ENCODE peak calls at places on chromosomes 4 and X, in ten cellular contexts. I is left kidney; V is cardiac muscle cell; A is stimulated activated CD8-positive, alpha-beta memory T cell treated with anti-CD3 and anti-CD28 coated beads, Interleukin-7, amount 100 ng/mL, for 1 hour; P is uterus; T is memory B cell; E is ELF-1; C is stimulated activated naive CD4-positive, alpha-beta T cell; U is naive thymus-derived CD4-positive, alpha-beta T cell; G is HEK293T. X is an unnamed sample.

GRCh38 chr4:85715996-85716737 is 241.2 kb downstream of the ARHGAP24 start:
- DNase-seq in I (no peak), V (peak; percentile 69), A (no peak), P (no peak), T (no peak), E (no peak), C (no peak), U (no peak), G (no peak), X (no peak)

GRCh38 chr4:186104114-186104894 is at the start of gene FAM149A:
- DNase-seq in I (peak; percentile 76), V (peak; percentile 14), A (peak; percentile 24), P (peak; percentile 51), T (peak; percentile 39), E (peak; percentile 35), C (peak; percentile 39), U (peak; percentile 43), G (peak; percentile 22), X (peak; percentile 44)

GRCh38 chrX:110082156-110082555 is 79.2 kb downstream of the TMEM164 start:
- DNase-seq in I (no peak), V (peak; percentile 94), A (no peak), P (no peak), T (no peak), E (no peak), C (no peak), U (no peak), G (no peak), X (no peak)

GRCh38 chr4:81870275-81870674 is 398.6 kb upstream of the RASGEF1B start:
- DNase-seq in I (no peak), V (no peak), A (no peak), P (no peak), T (no peak), E (no peak), C (no peak), U (no peak), G (no peak), X (no peak)

GRCh38 chr4:174503079-174503724 is 19.1 kb downstream of the HPGD start:
- DNase-seq in I (no peak), V (no peak), A (no peak), P (no peak), T (no peak), E (no peak), C (no peak), U (no peak), G (no peak), X (no peak)

GRCh38 chr4:29423836-29424721 is 1296.1 kb upstream of the PCDH7 start:
- DNase-seq in I (no peak), V (peak; percentile 17), A (no peak), P (no peak), T (no peak), E (no peak), C (no peak), U (no peak), G (no peak), X (no peak)

GRCh38 chr4:79176351-79176750 is 149.5 kb downstream of the NAA11 start:
- DNase-seq in I (no peak), V (no peak), A (no peak), P (no peak), T (no peak), E (no peak), C (no peak), U (no peak), G (no peak), X (no peak)

GRCh38 chrX:24498975-24499374 is 33.9 kb downstream of the PDK3 start:
- DNase-seq in I (peak; percentile 8), V (peak; percentile 14), A (no peak), P (no peak), T (peak; percentile 8), E (no peak), C (peak; percentile 17), U (peak; percentile 40), G (no peak), X (peak; percentile 33)

GRCh38 chrX:28398352-28398751 is 188.9 kb upstream of the IL1RAPL1 start:
- DNase-seq in I (no peak), V (no peak), A (no peak), P (no peak), T (no peak), E (no peak), C (no peak), U (no peak), G (no peak), X (no peak)